ENCODE peak calls at places on chromosomes 3 and 15, in four cellular contexts. I, A, E and H are unnamed samples.
A peak's percentile ranks its signal among the peaks of the same experiment; 100 is the strongest.

GRCh38 chr3:121096968-121097367 is 189.0 kb downstream of the STXBP5L start:
- DNase-seq in A (no peak), I (peak; percentile 11), E (no peak), H (no peak)

GRCh38 chr15:61275901-61276300 is 46.8 kb upstream of the RORA start:
- DNase-seq in E (no peak), I (peak; percentile 5), A (no peak), H (no peak)

GRCh38 chr15:33104276-33104675 is 90.2 kb downstream of the FMN1 start:
- DNase-seq in I (no peak), A (peak; percentile 31), E (no peak), H (peak; percentile 31)

GRCh38 chr3:94615275-94616065 is 552.6 kb downstream of the NSUN3 start:
- DNase-seq in E (no peak), I (no peak), A (no peak), H (no peak)

GRCh38 chr3:168862466-168862865 is 766.7 kb upstream of the GOLIM4 start:
- DNase-seq in E (no peak), A (no peak), I (no peak), H (no peak)

GRCh38 chr3:116445291-116445841 is at the start of gene LSAMP:
- DNase-seq in E (no peak), A (no peak), I (peak; percentile 75), H (no peak)

GRCh38 chr3:55543228-55543627 is 56.1 kb upstream of the WNT5A start:
- DNase-seq in A (no peak), I (no peak), E (no peak), H (no peak)

GRCh38 chr3:71721721-71722157 is 3.5 kb downstream of the EIF4E3 start:
- DNase-seq in I (no peak), E (no peak), A (no peak), H (peak; percentile 42)

GRCh38 chr3:63473641-63474166 is 178.8 kb upstream of the SNTN start:
- DNase-seq in E (no peak), A (no peak), I (no peak), H (no peak)

GRCh38 chr3:194189243-194189791 is 53.4 kb downstream of the HES1 start:
- DNase-seq in E (no peak), I (no peak), A (no peak), H (no peak)

GRCh38 chr3:61719278-61719977 is 158.1 kb downstream of the PTPRG start:
- DNase-seq in I (no peak), A (no peak), E (no peak), H (no peak)

GRCh38 chr15:62348528-62349087 is 183.5 kb upstream of the C2CD4B start:
- DNase-seq in A (peak; percentile 56), E (no peak), I (no peak), H (no peak)

DNA sequence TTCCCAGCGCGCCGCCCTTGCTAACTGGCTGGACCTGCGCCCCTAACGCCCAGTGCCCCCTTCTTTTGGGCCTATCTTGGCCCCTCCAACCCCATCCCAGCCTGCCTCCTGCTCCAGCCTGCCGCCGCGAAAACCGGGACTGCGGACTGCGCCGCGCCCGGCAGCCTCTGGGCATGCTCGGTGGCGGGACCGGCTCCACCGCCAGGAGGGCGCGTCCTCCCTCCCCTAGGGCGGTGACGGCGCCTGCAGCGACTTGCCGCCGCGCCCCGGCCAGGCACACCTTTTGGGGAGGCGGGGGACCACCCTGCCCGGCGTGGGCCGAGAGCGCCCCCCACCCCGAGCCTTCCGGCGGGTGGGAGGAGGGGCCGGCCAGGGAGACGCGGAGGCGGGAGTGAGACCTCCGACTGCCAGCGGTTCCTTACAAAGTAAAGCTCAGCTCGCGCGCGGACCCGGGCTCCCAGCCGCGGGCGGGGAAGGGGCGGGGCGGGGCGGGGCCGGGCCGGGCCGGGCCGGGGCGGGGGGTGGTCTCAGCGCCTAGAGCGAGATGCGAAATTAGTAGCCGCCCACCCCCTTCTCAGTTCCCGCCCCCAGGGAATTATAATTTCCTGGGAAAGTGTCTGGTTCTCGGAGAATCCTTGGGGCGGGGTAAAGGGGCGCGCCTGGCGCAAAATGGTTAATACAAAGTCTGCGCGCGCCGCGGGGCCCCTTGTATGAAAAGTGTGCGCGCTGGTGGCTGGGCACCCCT is 225.0 kb upstream of the IL12A start:
- DNase-seq in E (peak; percentile 54), I (peak; percentile 90), A (no peak), H (no peak)
- H3K4me3 ChIP-seq in E (peak overlapping the region; percentile 75), I (peak overlapping the region; percentile 75), A (no peak overlapping the region), H (no peak overlapping the region)

GRCh38 chr3:170240671-170241070 is 18.4 kb downstream of the PRKCI start:
- DNase-seq in A (no peak), I (no peak), E (no peak), H (no peak)
- H3K27ac ChIP-seq in A (no peak overlapping the region), I (no peak overlapping the region), E (no peak overlapping the region), H (no peak overlapping the region)

GRCh38 chr15:31330111-31330785 is 3.6 kb downstream of the KLF13 start:
- DNase-seq in A (no peak), I (no peak), E (no peak), H (no peak)
- H3K4me3 ChIP-seq in A (no peak overlapping the region), I (no peak overlapping the region), E (no peak overlapping the region), H (peak overlapping the region; percentile 94)

GRCh38 chr3:99895106-99895705 is 77.5 kb downstream of the CMSS1 start:
- DNase-seq in A (no peak), E (no peak), I (no peak), H (no peak)
- H3K27ac ChIP-seq in A (no peak overlapping the region), E (no peak overlapping the region), I (no peak overlapping the region), H (no peak overlapping the region)

GRCh38 chr15:56733131-56734012 is at the start of gene ZNF280D:
- DNase-seq in I (peak; percentile 87), E (peak; percentile 66), A (peak; percentile 87), H (peak; percentile 82)

GRCh38 chr15:56732135-56732880 is 1.0 kb downstream of the ZNF280D start:
- DNase-seq in E (no peak), I (peak; percentile 80), A (peak; percentile 53), H (no peak)

GRCh38 chr15:56735589-56735988 is 2.3 kb upstream of the ZNF280D start:
- DNase-seq in I (no peak), E (no peak), A (no peak), H (no peak)

GRCh38 chr15:56732881-56733130 is 503 bp downstream of the ZNF280D start:
- DNase-seq in A (no peak), I (no peak), E (no peak), H (no peak)

DNA sequence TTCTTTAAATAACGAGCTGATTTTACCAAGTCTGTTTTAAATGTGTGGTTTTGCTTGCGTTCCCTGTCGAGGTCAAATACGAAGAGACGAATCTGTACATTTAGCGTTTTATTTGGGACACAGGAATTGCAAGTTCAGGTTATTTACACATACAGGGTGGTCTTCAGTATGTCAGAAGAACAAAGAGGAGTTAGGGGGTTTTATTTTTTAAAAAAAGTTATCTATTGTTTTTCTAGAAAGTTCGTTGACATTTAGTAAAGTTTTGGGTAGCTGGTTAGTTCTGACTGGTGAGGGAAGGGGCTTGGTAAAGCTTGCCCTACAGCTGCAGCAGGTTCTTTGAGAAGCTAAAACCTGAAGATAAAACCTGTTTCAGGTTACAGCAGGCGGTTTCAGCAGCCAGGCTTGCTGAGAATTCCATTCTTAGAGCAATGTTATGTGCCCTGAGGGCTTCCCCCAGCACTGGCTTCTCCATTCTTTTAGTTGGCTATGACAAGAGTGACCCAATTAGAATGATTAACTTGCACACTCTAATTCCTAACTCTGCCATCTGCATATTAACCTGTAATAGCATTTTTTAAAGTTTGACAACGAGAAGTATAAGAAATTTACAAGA is 810 bp upstream of the ZNF280D start:
- DNase-seq in A (no peak), I (peak; percentile 87), E (no peak), H (peak; percentile 7)
- H3K4me3 ChIP-seq in A (no peak overlapping the region), I (no peak overlapping the region), E (no peak overlapping the region), H (peak overlapping the region; percentile 86)

GRCh38 chr15:83207622-83208356 is at the start of gene HDGFL3:
- DNase-seq in I (peak; percentile 77), E (no peak), A (peak; percentile 65), H (peak; percentile 22)
- H3K27ac ChIP-seq in I (peak within 1 kb of the TSS; percentile 90), E (peak within 1 kb of the TSS; percentile 66), A (peak within 1 kb of the TSS; percentile 65), H (peak within 1 kb of the TSS; percentile 51)

GRCh38 chr3:129004639-129005295 is 3.7 kb downstream of the EFCC1 start:
- DNase-seq in I (no peak), A (no peak), E (no peak), H (no peak)

GRCh38 chr3:129003578-129004112 is 2.5 kb downstream of the EFCC1 start:
- DNase-seq in A (no peak), I (no peak), E (no peak), H (peak; percentile 63)

GRCh38 chr3:129001101-129001816 is at the start of gene EFCC1:
- DNase-seq in E (no peak), I (peak; percentile 34), A (no peak), H (no peak)

GRCh38 chr3:129001817-129002572 is 891 bp downstream of the EFCC1 start:
- DNase-seq in E (no peak), A (no peak), I (peak; percentile 46), H (peak; percentile 43)

DNA sequence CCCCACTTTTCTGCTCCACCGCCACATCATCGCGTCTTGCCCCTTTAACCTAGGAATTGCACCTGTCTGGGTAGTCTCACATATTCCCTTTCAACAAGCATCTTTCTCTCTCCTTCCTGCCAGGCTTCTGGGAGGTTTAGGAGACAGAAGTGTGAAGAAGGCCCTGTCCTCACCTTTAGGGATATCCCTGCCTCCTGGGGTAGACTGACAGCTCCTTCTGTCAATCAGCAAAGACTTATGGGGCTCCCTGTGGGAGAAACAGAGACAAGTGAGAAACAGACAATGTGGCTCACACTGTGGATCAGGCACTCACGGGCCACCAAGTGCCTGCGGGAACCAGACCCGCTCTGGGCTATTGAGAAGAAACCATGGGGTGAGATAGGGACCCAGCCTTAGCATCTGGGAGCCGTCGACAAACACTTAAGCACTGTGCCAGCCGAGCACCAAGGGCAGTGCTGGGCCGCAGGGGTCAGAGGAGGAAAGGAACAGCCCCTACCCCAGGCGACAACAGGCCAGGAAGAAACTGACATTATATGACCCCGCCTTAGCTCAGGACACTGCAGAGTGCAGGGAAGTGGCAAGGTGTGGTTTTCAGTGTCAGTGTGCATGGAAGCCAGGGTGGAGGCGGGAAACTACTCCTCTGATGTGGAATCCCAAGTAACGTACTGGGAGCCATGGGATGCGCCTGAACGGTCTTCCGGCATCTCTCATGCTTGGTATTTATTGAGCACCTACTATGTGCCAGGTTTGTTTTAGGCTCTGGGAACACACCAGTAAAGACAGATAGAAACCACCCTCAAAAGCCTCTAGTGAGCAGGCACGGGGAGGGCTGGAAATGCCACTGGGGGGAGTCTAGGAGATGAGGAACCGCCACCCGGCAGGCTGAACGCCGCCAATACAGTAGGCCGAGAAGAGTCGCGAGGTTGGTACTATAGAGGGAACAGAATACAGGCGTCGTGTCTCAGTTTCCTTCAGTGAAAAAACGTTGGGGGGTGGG is 1.8 kb downstream of the EFCC1 start:
- DNase-seq in E (no peak), I (no peak), A (no peak), H (no peak)
- H3K4me3 ChIP-seq in E (no peak overlapping the region), I (no peak overlapping the region), A (no peak overlapping the region), H (no peak overlapping the region)